ENCODE peak calls at places on chromosome 7, in four cellular contexts. H is A549, X is upper lobe of left lung, C is K562. Z is an unnamed sample.

GRCh38 chr7:102125127-102125561 is 161.5 kb upstream of the SH2B2 start:
- DNase-seq in H (peak), X (peak), C (peak), Z (peak)

GRCh38 chr7:47458057-47458456 is 123.9 kb downstream of the TNS3 start:
- DNase-seq in H (no peak), X (no peak), C (no peak), Z (peak)

GRCh38 chr7:156895024-156895780 is 2.2 kb upstream of the LMBR1 start:
- DNase-seq in H (no peak), X (no peak), C (no peak), Z (peak)

GRCh38 chr7:125926621-125927020 is 997.0 kb upstream of the POT1 start:
- DNase-seq in H (no peak), X (no peak), C (no peak), Z (no peak)

GRCh38 chr7:27689045-27689877 is 26.6 kb upstream of the HIBADH start:
- DNase-seq in H (peak), X (no peak), C (peak), Z (no peak)

GRCh38 chr7:91168766-91169518 is 95.3 kb upstream of the FZD1 start:
- DNase-seq in H (no peak), X (no peak), C (no peak), Z (no peak)

GRCh38 chr7:155377837-155378579 is 79.9 kb upstream of the EN2 start:
- DNase-seq in H (no peak), X (peak), C (no peak), Z (no peak)

GRCh38 chr7:128266891-128267839 is 26.1 kb downstream of the LEP start:
- DNase-seq in H (no peak), X (peak), C (peak), Z (peak)

GRCh38 chr7:4727914-4728705 is 46.0 kb downstream of the FOXK1 start:
- DNase-seq in H (no peak), X (no peak), C (no peak), Z (no peak)

GRCh38 chr7:114711244-114711643 is 210.7 kb upstream of the MDFIC start:
- DNase-seq in H (no peak), X (no peak), C (no peak), Z (no peak)

GRCh38 chr7:104272767-104273384 is 55.5 kb upstream of the LHFPL3 start:
- DNase-seq in H (peak), X (no peak), C (peak), Z (no peak)

GRCh38 chr7:111560773-111561658 is 1.3 kb downstream of the IMMP2L start:
- DNase-seq in H (peak), X (no peak), C (peak), Z (peak)

GRCh38 chr7:155247479-155248365 is 50.0 kb upstream of the INSIG1 start:
- DNase-seq in H (no peak), X (no peak), C (no peak), Z (no peak)

GRCh38 chr7:11128500-11128899 is 154.8 kb downstream of the PHF14 start:
- DNase-seq in H (no peak), X (no peak), C (no peak), Z (no peak)
- H3K4me3 ChIP-seq in H (no peak), X (no peak), C (no peak), Z (no peak)

DNA sequence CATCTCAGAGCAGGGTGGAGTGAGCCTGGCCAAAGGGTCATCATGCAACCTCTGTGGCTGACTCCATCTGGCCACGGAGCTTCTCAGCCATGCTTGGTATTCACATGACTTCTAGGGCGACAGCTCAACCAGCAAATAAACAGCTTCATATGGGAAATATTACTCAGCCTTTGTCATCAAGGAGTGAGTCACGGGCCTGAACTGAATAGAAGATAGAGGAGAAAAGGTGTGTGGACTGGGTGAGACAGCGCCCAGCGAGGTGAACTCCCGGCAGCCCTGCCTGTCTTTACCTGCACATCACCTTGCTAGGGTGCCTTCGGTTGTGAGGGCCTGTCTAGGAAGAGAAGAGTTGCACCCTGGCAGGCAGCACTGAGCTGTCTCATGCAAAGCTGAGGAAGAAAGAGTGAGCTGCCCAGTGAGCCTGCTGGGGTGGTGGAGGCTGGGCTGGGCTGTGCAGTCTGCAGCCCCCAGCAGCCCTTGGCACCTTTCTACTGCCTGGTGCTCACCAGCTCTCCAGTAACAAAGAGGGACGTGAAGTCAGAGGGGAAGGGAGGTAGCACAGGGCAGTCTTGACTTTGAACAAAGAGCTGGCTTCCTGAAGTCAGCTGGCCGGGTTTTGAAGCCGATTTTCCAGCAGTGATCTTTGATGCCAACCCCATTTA is 114.2 kb downstream of the EGFR start:
- DNase-seq in H (peak), X (no peak), C (peak), Z (peak)
- TF ChIP-seq EP300 in H (peak), X (peak), C (no peak), Z (peak)

DNA sequence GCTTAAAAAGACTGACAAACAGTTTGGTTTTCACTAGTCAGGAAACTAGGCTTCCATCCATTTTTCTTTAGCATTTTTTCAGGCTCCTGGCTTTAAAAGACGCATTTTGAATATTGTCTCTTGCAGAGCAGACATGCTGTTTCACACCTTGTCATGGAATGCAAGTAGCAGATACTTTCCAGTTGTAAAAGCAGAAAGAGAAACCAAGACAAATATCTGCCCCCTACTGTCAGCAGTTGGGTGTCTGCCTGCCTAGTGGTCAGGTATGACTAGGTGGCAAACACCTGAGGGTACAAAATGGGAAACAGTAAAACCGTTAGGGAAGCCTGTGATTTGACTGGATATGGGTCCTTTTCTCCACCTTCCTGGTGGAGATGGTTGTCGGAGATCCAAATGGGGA is 139.8 kb downstream of the CCDC71L start:
- DNase-seq in H (no peak), X (no peak), C (peak), Z (no peak)
- H3K4me3 ChIP-seq in H (no peak), X (no peak), C (no peak), Z (no peak)

GRCh38 chr7:1608318-1608717 is 38.5 kb upstream of the PSMG3 start:
- DNase-seq in H (no peak), X (peak), C (no peak), Z (no peak)

GRCh38 chr7:1607686-1608085 is 37.9 kb upstream of the PSMG3 start:
- DNase-seq in H (no peak), X (peak), C (no peak), Z (no peak)

GRCh38 chr7:1610678-1611302 is 41.0 kb upstream of the PSMG3 start:
- DNase-seq in H (no peak), X (peak), C (no peak), Z (no peak)

GRCh38 chr7:1610013-1610677 is 40.3 kb upstream of the PSMG3 start:
- DNase-seq in H (no peak), X (peak), C (no peak), Z (no peak)

DNA sequence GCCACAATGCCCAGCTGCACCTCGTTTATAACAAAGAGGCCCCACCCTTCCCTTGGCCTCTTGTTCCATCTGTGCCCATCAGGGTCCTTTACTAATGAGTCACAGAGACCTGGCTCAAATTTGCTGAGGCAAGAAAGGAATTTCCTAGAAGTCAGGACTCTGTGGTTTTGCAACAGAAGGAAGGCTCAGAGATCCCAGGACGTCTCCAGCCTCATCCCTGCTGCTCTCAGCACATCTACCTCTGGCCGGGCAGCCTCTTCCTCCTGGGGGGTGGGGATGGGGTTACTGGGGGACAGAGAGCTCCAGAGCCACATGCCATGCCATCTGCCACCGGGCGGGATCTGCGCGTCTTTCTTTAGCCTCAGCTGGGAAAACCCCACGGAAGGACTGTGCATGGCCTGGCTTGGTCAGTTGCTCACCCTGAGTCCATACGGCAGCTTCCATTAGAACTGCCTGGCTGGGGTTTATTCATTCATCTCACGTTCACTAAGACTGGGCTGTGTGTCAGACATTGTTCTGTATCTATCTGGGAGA is 41.9 kb upstream of the PSMG3 start:
- DNase-seq in H (peak), X (no peak), C (no peak), Z (no peak)
- TF ChIP-seq EP300 in H (no peak), X (no peak), C (no peak), Z (no peak)

Z was measured in tibial nerve.